ENCODE peak calls at places on chromosomes 6 and 20, in four cellular contexts. F is endodermal cell, A is pancreas, H is fibroblast of mammary gland. Y is an unnamed sample.

GRCh38 chr20:24379116-24379927 is 90.1 kb upstream of the SYNDIG1 start:
- DNase-seq in A (no peak), F (no peak), H (peak; percentile 56), Y (peak; percentile 30)

GRCh38 chr6:68873236-68873635 is 238.2 kb downstream of the ADGRB3 start:
- DNase-seq in H (no peak), A (no peak), F (no peak), Y (no peak)

GRCh38 chr6:87848616-87849015 is 146.6 kb upstream of the AKIRIN2 start:
- DNase-seq in H (no peak), F (no peak), A (no peak), Y (no peak)

GRCh38 chr6:1286972-1287600 is 24.8 kb upstream of the FOXQ1 start:
- DNase-seq in A (no peak), H (peak; percentile 86), F (no peak), Y (peak; percentile 86)

GRCh38 chr20:36526521-36527011 is 14.8 kb upstream of the MYL9 start:
- DNase-seq in A (no peak), H (no peak), F (no peak), Y (no peak)

GRCh38 chr20:36167826-36168634 is 13.5 kb downstream of the EPB41L1 start:
- DNase-seq in A (no peak), F (no peak), H (peak; percentile 80), Y (peak; percentile 36)

GRCh38 chr6:90149280-90149679 is 147.4 kb downstream of the BACH2 start:
- DNase-seq in A (no peak), F (no peak), H (no peak), Y (no peak)

GRCh38 chr6:34315780-34316179 is 67.0 kb upstream of the SMIM29 start:
- DNase-seq in F (no peak), A (no peak), H (no peak), Y (no peak)

GRCh38 chr20:58677205-58677604 is 15.4 kb upstream of the NPEPL1 start:
- DNase-seq in F (no peak), A (no peak), H (no peak), Y (no peak)

GRCh38 chr20:17140894-17141293 is 85.9 kb upstream of the PCSK2 start:
- DNase-seq in F (no peak), A (no peak), H (no peak), Y (no peak)

GRCh38 chr6:52365871-52366540 is 4.1 kb downstream of the PAQR8 start:
- DNase-seq in A (no peak), F (no peak), H (no peak), Y (peak; percentile 24)

GRCh38 chr6:49805246-49805645 is 18.2 kb upstream of the PGK2 start:
- DNase-seq in F (no peak), H (no peak), A (no peak), Y (no peak)

GRCh38 chr6:26032387-26033131 is 54.7 kb upstream of the HFE start:
- DNase-seq in H (peak; percentile 35), F (peak; percentile 78), A (no peak), Y (no peak)

GRCh38 chr6:164124473-164124872 is 710.0 kb downstream of the QKI start:
- DNase-seq in F (no peak), A (no peak), H (no peak), Y (no peak)

GRCh38 chr6:156010-156409 is 136.3 kb upstream of the DUSP22 start:
- DNase-seq in A (no peak), F (no peak), H (peak; percentile 30), Y (no peak)

GRCh38 chr6:144360401-144360800 is 75.3 kb downstream of the UTRN start:
- DNase-seq in H (no peak), A (no peak), F (no peak), Y (no peak)

GRCh38 chr6:100880149-100880900 is 804 bp downstream of the ASCC3 start:
- DNase-seq in A (no peak), F (no peak), H (peak; percentile 41), Y (peak; percentile 61)

GRCh38 chr6:150038202-150038830 is 13.0 kb upstream of the RAET1L start:
- DNase-seq in A (no peak), H (no peak), F (peak; percentile 71), Y (peak; percentile 20)

GRCh38 chr6:149984778-149985177 is 21.0 kb downstream of the ULBP1 start:
- DNase-seq in A (no peak), H (no peak), F (no peak), Y (no peak)

GRCh38 chr20:53677447-53678314 is 84.0 kb upstream of the ZNF217 start:
- DNase-seq in H (no peak), F (peak; percentile 71), A (no peak), Y (no peak)

GRCh38 chr20:51378171-51378928 is 164.2 kb downstream of the NFATC2 start:
- DNase-seq in A (no peak), H (no peak), F (peak; percentile 82), Y (no peak)
- TF ChIP-seq CTCF in A (no peak), H (peak; percentile 8), F (peak; percentile 66), Y (no peak)

GRCh38 chr20:56871691-56872090 is 242.6 kb downstream of the TFAP2C start:
- DNase-seq in A (no peak), H (no peak), F (no peak), Y (no peak)

GRCh38 chr20:56875052-56875663 is 246.1 kb downstream of the TFAP2C start:
- DNase-seq in H (peak; percentile 79), F (peak; percentile 62), A (peak; percentile 15), Y (peak; percentile 67)

GRCh38 chr20:56873836-56874235 is 244.7 kb downstream of the TFAP2C start:
- DNase-seq in A (no peak), F (no peak), H (no peak), Y (no peak)

GRCh38 chr20:56870271-56870670 is 241.2 kb downstream of the TFAP2C start:
- DNase-seq in H (no peak), F (no peak), A (no peak), Y (no peak)

GRCh38 chr20:56872620-56873458 is 243.7 kb downstream of the TFAP2C start:
- DNase-seq in F (no peak), A (no peak), H (no peak), Y (no peak)
- TF ChIP-seq CTCF in F (no peak), A (no peak), H (no peak), Y (no peak)

GRCh38 chr6:3310051-3310448 is 51.3 kb downstream of the PSMG4 start:
- DNase-seq in F (peak; percentile 12), A (no peak), H (no peak), Y (no peak)
- TF ChIP-seq CTCF in F (no peak), A (no peak), H (no peak), Y (no peak)

GRCh38 chr20:56171087-56172012 is 77.2 kb upstream of the MC3R start:
- DNase-seq in F (peak; percentile 50), A (peak; percentile 10), H (no peak), Y (no peak)
- TF ChIP-seq CTCF in F (peak; percentile 41), A (no peak), H (no peak), Y (no peak)

DNA sequence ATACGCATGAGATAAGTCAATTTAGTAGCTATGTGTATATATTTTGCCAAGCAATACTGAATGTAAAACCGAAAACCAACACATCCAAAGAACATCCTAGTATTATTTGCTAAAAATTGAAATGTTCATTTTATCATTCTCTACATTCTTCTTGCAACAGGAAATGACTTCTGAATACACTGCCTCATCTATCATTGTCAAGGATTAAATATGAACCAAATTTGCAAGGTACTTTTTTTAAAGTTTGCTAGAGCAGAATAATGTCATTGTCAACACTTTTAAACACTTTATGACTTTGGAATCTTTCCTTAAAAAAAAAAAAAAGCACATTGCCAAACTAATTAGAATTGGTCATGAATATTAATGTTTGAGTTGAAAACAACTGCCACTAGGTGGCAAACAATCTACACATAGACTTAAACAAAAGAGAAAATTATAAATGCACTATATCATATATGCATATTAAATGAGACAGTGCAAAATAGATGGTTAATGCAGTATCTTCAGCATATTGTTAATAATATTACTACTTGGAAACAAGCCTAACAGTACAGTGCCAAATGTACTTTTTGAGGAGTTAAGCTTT is 32.5 kb upstream of the TMEM244 start:
- DNase-seq in A (no peak), H (peak; percentile 66), F (no peak), Y (peak; percentile 61)
- TF ChIP-seq CTCF in A (no peak), H (peak; percentile 41), F (peak; percentile 64), Y (no peak)

GRCh38 chr6:4212588-4212987 is 77.2 kb upstream of the ECI2 start:
- DNase-seq in H (peak; percentile 47), A (no peak), F (no peak), Y (peak; percentile 10)

GRCh38 chr6:4209201-4209600 is 73.8 kb upstream of the ECI2 start:
- DNase-seq in H (no peak), A (no peak), F (no peak), Y (no peak)

GRCh38 chr6:4208158-4208557 is 72.8 kb upstream of the ECI2 start:
- DNase-seq in H (no peak), F (no peak), A (no peak), Y (no peak)

DNA sequence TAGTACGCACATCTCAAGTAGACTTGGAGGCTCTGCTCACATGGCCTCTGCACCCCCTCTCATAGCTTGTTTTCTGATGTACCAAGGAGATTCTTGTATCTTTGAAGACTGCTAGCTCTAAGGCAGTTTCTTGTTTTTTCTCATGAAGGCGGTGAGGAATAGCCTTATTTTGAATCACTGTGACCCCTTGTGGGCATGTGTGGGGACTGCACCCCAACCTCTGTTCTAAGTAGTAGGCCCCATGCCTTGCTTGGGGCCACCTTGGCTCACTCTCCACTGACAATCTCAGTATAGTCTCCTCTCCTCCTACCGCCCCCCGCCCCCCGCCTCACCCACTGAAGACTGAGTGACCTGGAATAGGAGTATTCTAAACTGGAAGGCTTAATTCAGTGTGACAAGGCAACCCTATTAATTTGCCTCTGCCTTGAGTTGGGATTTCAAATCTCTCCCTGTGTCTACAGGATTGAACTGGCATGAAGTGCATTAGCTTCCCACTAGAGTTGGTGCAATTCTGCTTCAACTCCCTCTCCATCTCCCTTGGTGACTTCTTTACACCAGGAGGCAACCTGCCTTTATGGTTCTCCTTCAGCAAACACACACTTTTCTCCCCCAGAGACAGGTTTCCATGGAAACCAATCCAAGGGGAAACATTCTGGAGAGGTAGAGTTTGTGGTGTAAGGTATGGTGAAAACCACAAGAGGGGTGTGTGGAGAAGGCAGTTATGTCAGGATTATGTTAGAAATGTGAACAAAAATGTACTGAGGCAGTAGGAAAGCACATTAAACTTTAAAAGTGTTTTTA is 75.4 kb upstream of the ECI2 start:
- DNase-seq in H (peak; percentile 67), A (peak; percentile 65), F (peak; percentile 91), Y (peak; percentile 41)
- TF ChIP-seq CTCF in H (peak; percentile 81), A (peak; percentile 29), F (peak; percentile 83), Y (peak; percentile 75)

Y was measured in foreskin fibroblast.